ENCODE peak calls at places on chromosomes 5 and 9, in four cellular contexts. W, Z, J and U are unnamed samples.

GRCh38 chr5:127705120-127705892 is 2.1 kb downstream of the CCDC192 start:
- DNase-seq in W (no peak), J (no peak), Z (peak; percentile 10), U (no peak)

GRCh38 chr9:104232781-104233341 is 138.8 kb downstream of the SMC2 start:
- DNase-seq in Z (no peak), J (no peak), W (no peak), U (no peak)

GRCh38 chr5:138316355-138316754 is 15.2 kb downstream of the CDC25C start:
- DNase-seq in Z (no peak), J (no peak), W (peak; percentile 27), U (no peak)

GRCh38 chr5:75510417-75510835 is 1.0 kb downstream of the CERT1 start:
- DNase-seq in J (no peak), W (no peak), Z (no peak), U (no peak)

GRCh38 chr5:38994329-38994927 is 79.8 kb downstream of the RICTOR start:
- DNase-seq in Z (peak; percentile 4), J (no peak), W (peak; percentile 16), U (no peak)

GRCh38 chr9:6763244-6763643 is 5.5 kb downstream of the KDM4C start:
- DNase-seq in Z (no peak), J (no peak), W (no peak), U (no peak)

GRCh38 chr5:171954721-171955120 is 51.7 kb downstream of the FBXW11 start:
- DNase-seq in W (no peak), Z (no peak), J (no peak), U (no peak)

GRCh38 chr5:90359073-90359804 is 50.3 kb downstream of the CETN3 start:
- DNase-seq in J (no peak), W (no peak), Z (no peak), U (no peak)

GRCh38 chr9:33289501-33289900 is 815 bp upstream of the NFX1 start:
- DNase-seq in W (no peak), J (no peak), Z (no peak), U (no peak)

GRCh38 chr9:75893096-75893495 is 2.6 kb downstream of the PCSK5 start:
- DNase-seq in Z (no peak), W (no peak), J (no peak), U (no peak)

GRCh38 chr9:75889977-75890540 is 414 bp upstream of the PCSK5 start:
- DNase-seq in W (no peak), J (no peak), Z (no peak), U (no peak)

GRCh38 chr9:75890541-75891276 is at the start of gene PCSK5:
- DNase-seq in J (no peak), W (peak; percentile 92), Z (peak; percentile 86), U (peak; percentile 77)

GRCh38 chr9:75891277-75892167 is 1.0 kb downstream of the PCSK5 start:
- DNase-seq in W (peak; percentile 40), Z (peak; percentile 12), J (no peak), U (peak; percentile 63)

GRCh38 chr9:75892168-75892901 is 1.9 kb downstream of the PCSK5 start:
- DNase-seq in J (no peak), W (peak; percentile 59), Z (no peak), U (no peak)
- TF ChIP-seq ATF3 in J (no peak), W (no peak), Z (no peak), U (no peak)

DNA sequence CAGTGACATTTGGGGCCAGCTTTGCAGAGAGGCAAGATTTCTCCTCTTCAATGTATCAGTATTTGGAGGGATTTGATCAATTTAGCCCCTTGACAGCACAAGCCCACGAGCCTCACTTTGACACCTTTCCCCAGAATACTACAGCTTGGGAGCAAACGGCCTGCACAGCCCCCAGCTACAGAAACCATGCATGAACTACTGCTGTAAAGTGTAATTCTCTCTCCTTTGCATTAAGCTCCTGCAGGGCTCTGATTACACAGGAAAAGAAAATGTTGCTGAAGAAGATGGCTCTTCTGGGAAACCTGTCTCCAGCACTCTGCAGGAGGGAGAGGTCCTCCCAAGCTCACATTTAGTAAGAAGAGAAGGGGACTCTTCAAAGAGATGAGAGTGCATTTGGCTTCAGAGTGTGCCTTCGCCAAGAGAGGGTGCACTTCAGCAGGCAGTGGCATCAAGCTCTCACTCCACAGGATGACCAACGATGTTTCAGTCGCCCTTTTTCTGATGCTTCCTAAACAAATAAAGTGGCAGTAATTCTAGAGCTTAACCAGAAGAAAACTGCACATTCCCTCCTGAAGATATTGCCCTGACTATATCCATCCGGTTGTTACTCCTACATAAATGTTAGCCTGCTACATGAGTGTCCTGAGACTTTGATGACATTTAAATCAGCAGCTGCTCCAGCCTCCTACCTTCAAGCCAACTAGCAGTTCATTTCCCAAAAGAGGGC is 272.1 kb downstream of the AUH start:
- DNase-seq in Z (no peak), J (no peak), W (peak; percentile 29), U (no peak)
- TF ChIP-seq CTCF in Z (peak; percentile 39), J (peak; percentile 51), W (no peak), U (peak; percentile 60)

GRCh38 chr5:61334224-61335196 is 2.5 kb downstream of the ZSWIM6 start:
- DNase-seq in J (no peak), W (no peak), Z (no peak), U (no peak)
- TF ChIP-seq ATF3 in J (no peak), W (no peak), Z (no peak), U (no peak)

DNA sequence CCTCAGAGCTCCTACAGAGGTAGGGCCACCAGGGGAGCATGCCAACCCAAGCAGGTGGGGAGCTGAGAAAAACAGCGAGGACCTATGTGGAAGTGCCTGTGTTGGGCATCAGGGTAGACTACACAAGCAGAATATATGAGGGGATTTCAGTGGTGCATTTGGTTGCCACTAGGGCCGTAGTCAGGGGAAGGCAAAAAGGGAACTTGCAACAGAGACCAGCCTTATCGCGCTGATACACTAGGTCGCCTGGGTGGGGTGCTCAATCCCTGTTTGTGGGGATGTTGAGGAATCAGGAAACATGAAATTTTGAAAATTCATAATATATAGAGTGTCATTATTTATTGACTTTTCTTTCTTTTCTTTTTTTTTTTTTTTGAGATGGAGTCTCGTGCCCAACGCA is 370.9 kb upstream of the PRR16 start:
- DNase-seq in Z (no peak), J (no peak), W (peak; percentile 11), U (no peak)
- TF ChIP-seq CTCF in Z (no peak), J (no peak), W (no peak), U (peak; percentile 4)

GRCh38 chr9:131278421-131279111 is 2.3 kb upstream of the FAM78A start:
- DNase-seq in Z (no peak), J (no peak), W (no peak), U (no peak)

GRCh38 chr9:131279196-131279926 is 3.1 kb upstream of the FAM78A start:
- DNase-seq in J (no peak), W (no peak), Z (no peak), U (no peak)

GRCh38 chr9:131276107-131276888 is at the start of gene FAM78A:
- DNase-seq in Z (no peak), W (peak; percentile 51), J (no peak), U (no peak)

GRCh38 chr9:131276891-131277672 is 772 bp upstream of the FAM78A start:
- DNase-seq in J (no peak), Z (no peak), W (no peak), U (no peak)

GRCh38 chr9:131277673-131278420 is 1.5 kb upstream of the FAM78A start:
- DNase-seq in Z (peak; percentile 35), W (peak; percentile 86), J (no peak), U (peak; percentile 46)
- TF ChIP-seq ATF3 in Z (no peak), W (no peak), J (no peak), U (no peak)

GRCh38 chr5:170737591-170737990 is 45.9 kb upstream of the GABRP start:
- DNase-seq in J (no peak), Z (no peak), W (no peak), U (no peak)

GRCh38 chr5:170736966-170737365 is 46.6 kb upstream of the GABRP start:
- DNase-seq in J (no peak), Z (no peak), W (no peak), U (peak; percentile 27)

GRCh38 chr5:170739446-170739845 is 44.1 kb upstream of the GABRP start:
- DNase-seq in W (no peak), Z (no peak), J (no peak), U (no peak)

GRCh38 chr5:170740586-170741205 is 42.8 kb upstream of the GABRP start:
- DNase-seq in J (no peak), Z (no peak), W (no peak), U (peak; percentile 36)

GRCh38 chr5:170738840-170739239 is 44.7 kb upstream of the GABRP start:
- DNase-seq in W (no peak), J (no peak), Z (no peak), U (no peak)
- TF ChIP-seq CTCF in W (no peak), J (no peak), Z (no peak), U (no peak)

GRCh38 chr9:121868611-121869010 is 217.2 kb downstream of the DAB2IP start:
- DNase-seq in W (no peak), Z (no peak), J (no peak), U (no peak)

GRCh38 chr9:121866927-121867326 is 215.5 kb downstream of the DAB2IP start:
- DNase-seq in W (no peak), Z (no peak), J (no peak), U (no peak)

GRCh38 chr9:121870271-121870670 is 218.8 kb downstream of the DAB2IP start:
- DNase-seq in W (no peak), Z (no peak), J (no peak), U (no peak)

GRCh38 chr9:121876212-121876611 is 216.9 kb downstream of the TTLL11 start:
- DNase-seq in W (no peak), Z (no peak), J (no peak), U (no peak)

GRCh38 chr9:121871431-121872025 is 220.1 kb downstream of the DAB2IP start:
- DNase-seq in J (no peak), Z (no peak), W (no peak), U (no peak)
- TF ChIP-seq ATF3 in J (no peak), Z (no peak), W (no peak), U (no peak)

DNA sequence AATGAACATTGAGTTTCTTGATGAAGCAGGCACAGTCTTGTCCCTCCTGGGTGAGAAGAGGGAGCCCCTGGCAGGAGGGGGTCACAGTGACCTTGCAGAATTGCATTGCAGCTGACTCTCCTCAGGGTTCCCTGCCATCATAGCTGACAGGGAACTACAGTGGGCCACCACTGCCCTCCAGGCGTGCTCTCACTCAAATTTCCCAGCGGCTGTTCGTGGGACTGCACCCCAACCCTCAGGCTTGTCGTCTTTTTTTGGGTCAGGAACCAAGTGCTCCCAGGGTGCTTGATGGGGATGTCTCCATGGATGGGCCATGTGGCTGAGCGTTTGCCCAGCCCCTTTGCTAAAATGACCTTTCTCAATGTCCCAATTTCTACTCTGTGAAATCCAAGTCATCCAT is 215.8 kb downstream of the MELK start:
- DNase-seq in Z (peak; percentile 23), J (no peak), W (peak; percentile 64), U (peak; percentile 78)
- TF ChIP-seq CTCF in Z (peak; percentile 69), J (peak; percentile 48), W (peak; percentile 49), U (peak; percentile 67)